ENCODE peak calls at places on chromosomes 5 and 9, in five cellular contexts. Z is left ventricle myocardium inferior, G is adrenal gland, T is esophagus squamous epithelium, J is H9. F is an unnamed sample. For H3K4me1, the result is how much of the 10 kb centered on the place peaks cover.

GRCh38 chr5:159936686-159937329 is 20.5 kb downstream of the ADRA1B start:
- DNase-seq in T (no peak), J (no peak), G (peak), Z (no peak), F (no peak)

GRCh38 chr5:953535-954449 is 54.8 kb upstream of the NKD2 start:
- DNase-seq in J (no peak), Z (no peak), T (no peak), G (no peak), F (no peak)

GRCh38 chr5:73171495-73171894 is 1.5 kb upstream of the TMEM174 start:
- DNase-seq in T (no peak), G (no peak), J (no peak), Z (no peak), F (no peak)

GRCh38 chr5:174053891-174054290 is 8.4 kb downstream of the NSG2 start:
- DNase-seq in Z (no peak), G (no peak), J (no peak), T (no peak), F (no peak)

GRCh38 chr5:36279054-36279698 is 22.5 kb downstream of the RANBP3L start:
- DNase-seq in Z (no peak), G (no peak), J (no peak), T (no peak), F (no peak)

GRCh38 chr5:174720612-174721521 is 3.5 kb upstream of the MSX2 start:
- DNase-seq in T (no peak), G (no peak), Z (no peak), J (peak), F (no peak)

GRCh38 chr5:90957906-90958305 is 399.3 kb downstream of the ADGRV1 start:
- DNase-seq in J (no peak), T (no peak), Z (no peak), G (no peak), F (no peak)

GRCh38 chr9:72575673-72576072 is 54.3 kb downstream of the TMC1 start:
- DNase-seq in G (no peak), J (no peak), T (no peak), Z (no peak), F (no peak)

GRCh38 chr5:67878911-67879310 is 336.6 kb upstream of the PIK3R1 start:
- DNase-seq in G (no peak), T (no peak), J (no peak), Z (no peak), F (no peak)

GRCh38 chr9:93657331-93658111 is 81.1 kb downstream of the PHF2 start:
- DNase-seq in J (no peak), T (no peak), Z (peak), G (peak), F (no peak)

GRCh38 chr5:50325237-50325832 is 115.8 kb downstream of the EMB start:
- DNase-seq in J (no peak), Z (no peak), T (no peak), G (no peak), F (no peak)

GRCh38 chr9:115966660-115967059 is 186.9 kb upstream of the PAPPA start:
- DNase-seq in J (no peak), Z (no peak), T (no peak), G (no peak), F (no peak)

GRCh38 chr9:113998114-113998513 is 80.0 kb downstream of the AMBP start:
- DNase-seq in G (no peak), T (no peak), Z (no peak), J (peak), F (peak)

GRCh38 chr5:142438573-142438972 is 113.8 kb upstream of the SPRY4 start:
- DNase-seq in G (no peak), J (no peak), T (no peak), Z (no peak), F (no peak)

GRCh38 chr5:142441638-142442037 is 116.8 kb upstream of the SPRY4 start:
- DNase-seq in T (no peak), J (no peak), G (peak), Z (no peak), F (no peak)

GRCh38 chr5:142435410-142436115 is 110.7 kb upstream of the SPRY4 start:
- DNase-seq in T (no peak), J (no peak), Z (no peak), G (no peak), F (no peak)

GRCh38 chr5:142437563-142437962 is 112.7 kb upstream of the SPRY4 start:
- DNase-seq in G (no peak), T (no peak), Z (no peak), J (no peak), F (no peak)

DNA sequence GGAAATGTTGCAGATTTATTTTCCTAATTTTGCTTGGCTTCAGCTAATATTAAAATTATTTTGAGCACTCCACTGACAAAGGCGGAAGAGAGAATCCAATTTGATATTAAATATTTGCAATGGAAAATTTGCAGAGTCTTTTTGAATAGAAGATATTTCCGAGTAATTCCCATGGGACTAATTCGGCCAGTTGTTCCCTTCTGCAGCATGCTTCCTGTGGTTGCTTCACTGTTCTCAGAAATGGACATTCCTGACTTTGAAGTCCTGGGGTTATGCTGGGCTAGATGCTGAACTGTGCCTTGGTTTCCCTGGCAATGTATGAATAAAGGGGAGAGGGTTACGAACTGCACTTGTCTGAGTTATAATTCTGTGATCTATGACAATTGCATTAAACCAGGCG is 114.4 kb upstream of the SPRY4 start:
- DNase-seq in Z (no peak), J (no peak), G (no peak), T (no peak), F (no peak)
- H3K4me1 ChIP-seq in Z (under half), J (under half), G (under half), T (under half), F (under half)

GRCh38 chr9:98256632-98257218 is 1.3 kb upstream of the TBC1D2 start:
- DNase-seq in J (no peak), G (no peak), Z (no peak), T (no peak), F (no peak)

GRCh38 chr9:98263080-98263479 is 7.6 kb upstream of the TBC1D2 start:
- DNase-seq in G (no peak), Z (no peak), J (no peak), T (no peak), F (no peak)

GRCh38 chr9:98262056-98262455 is 6.6 kb upstream of the TBC1D2 start:
- DNase-seq in Z (no peak), G (no peak), T (no peak), J (no peak), F (no peak)

GRCh38 chr9:98260635-98261034 is 5.2 kb upstream of the TBC1D2 start:
- DNase-seq in G (no peak), J (no peak), Z (no peak), T (no peak), F (no peak)

GRCh38 chr9:98259791-98260190 is 4.3 kb upstream of the TBC1D2 start:
- DNase-seq in G (no peak), Z (no peak), T (no peak), J (no peak), F (no peak)
- TF ChIP-seq CTCF in G (no peak), Z (no peak), T (no peak), J (peak), F (no peak)

DNA sequence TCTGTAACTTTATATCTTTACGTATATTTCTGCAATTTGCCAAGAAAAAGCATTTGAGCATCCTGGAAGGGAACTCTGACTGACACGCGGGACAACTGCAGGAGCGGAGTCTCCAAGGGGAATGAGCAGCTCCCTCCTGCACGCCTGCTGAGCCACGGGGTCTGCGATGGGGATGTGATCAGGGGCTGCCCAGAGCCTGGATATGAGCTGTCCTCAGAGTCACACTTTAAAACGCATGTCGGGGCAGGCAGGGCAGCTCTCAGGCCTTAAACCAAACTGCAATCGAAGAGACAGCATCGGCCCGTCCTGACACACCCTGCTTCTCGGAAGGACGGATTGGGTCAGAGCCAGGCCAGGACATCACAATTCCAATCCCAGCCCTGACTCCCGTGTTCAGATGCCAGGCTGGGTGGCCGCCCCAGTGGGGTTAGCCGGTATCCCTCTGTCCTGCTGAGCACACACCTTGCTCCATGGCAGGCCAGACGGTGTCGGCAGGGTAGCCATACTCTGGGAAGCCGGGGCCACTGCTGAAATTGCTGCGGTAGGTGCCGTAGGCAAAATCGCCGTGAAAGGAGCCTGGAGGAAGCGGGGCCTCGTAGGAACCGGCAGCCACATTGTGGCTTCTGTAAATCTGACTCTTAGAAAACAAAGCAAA is 17.2 kb downstream of the SEC16A start:
- DNase-seq in J (no peak), Z (no peak), G (no peak), T (no peak), F (no peak)
- H3K27ac ChIP-seq in J (no peak), Z (no peak), G (no peak), T (no peak), F (no peak)

DNA sequence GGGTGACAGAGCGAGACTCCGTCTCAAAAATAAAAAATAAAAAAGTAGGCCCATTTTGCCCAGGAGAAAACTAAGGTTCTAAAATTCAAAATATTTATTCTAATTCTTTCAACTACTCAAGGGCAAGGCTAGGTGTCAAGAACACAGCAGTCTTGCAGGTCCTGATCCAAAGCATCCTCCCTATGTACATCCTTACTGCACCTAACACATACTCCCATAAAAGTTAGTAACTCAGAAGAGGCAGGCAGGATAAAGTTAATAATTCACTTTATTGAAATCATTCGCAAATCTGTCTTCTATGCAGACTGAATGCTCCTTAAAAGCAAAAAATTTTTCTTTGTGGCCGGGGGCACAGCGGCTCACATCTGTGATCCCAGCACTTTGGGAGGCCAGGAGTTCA is 11.1 kb downstream of the GOLPH3 start:
- DNase-seq in T (no peak), G (no peak), J (no peak), Z (no peak), F (no peak)
- H3K4me1 ChIP-seq in T (half or more), G (under half), J (under half), Z (half or more), F (half or more)

GRCh38 chr5:133373121-133373870 is 239.0 kb downstream of the FSTL4 start:
- DNase-seq in T (no peak), G (no peak), J (no peak), Z (no peak), F (no peak)
- TF ChIP-seq CTCF in T (no peak), G (no peak), J (no peak), Z (no peak), F (no peak)

DNA sequence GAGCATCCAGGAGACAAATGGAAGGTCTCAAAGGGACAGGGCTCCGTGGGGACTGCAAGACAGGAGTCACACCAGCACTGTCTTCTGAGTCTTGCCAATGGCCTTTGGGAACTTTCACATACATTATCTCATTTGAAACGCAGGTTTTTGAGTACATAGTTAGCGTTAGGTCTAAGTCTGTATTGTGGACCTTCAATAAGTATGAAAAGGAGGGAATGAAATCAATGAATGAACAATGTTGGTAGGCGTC is 442 bp upstream of the DCTN4 start:
- DNase-seq in G (no peak), T (no peak), J (no peak), Z (no peak), F (no peak)
- H3K27ac ChIP-seq in G (peak), T (peak), J (no peak), Z (peak), F (peak)

GRCh38 chr5:39052141-39052540 is 22.1 kb downstream of the RICTOR start:
- DNase-seq in J (no peak), Z (no peak), T (no peak), G (no peak), F (no peak)
- H3K4me1 ChIP-seq in J (under half), Z (half or more), T (under half), G (under half), F (under half)